ENCODE peak calls at places on chromosome 14, in four cellular contexts. A is GM19239; C is T-helper 2 cell; K is stimulated activated effector memory CD8-positive, alpha-beta T cell treated with anti-CD3 and anti-CD28 coated beads, Interleukin-12 subunit alpha, Interleukin-12 subunit beta, amount 100 ng/mL, for 72 hours. S is an unnamed sample.

GRCh38 chr14:79502751-79503148 is 708.6 kb downstream of the DIO2 start:
- DNase-seq in C (no peak), A (no peak), K (no peak), S (no peak)

GRCh38 chr14:105365681-105366080 is 32.7 kb upstream of the TEX22 start:
- DNase-seq in K (no peak), A (no peak), C (no peak), S (no peak)

GRCh38 chr14:25537846-25538455 is 488.0 kb upstream of the STXBP6 start:
- DNase-seq in K (no peak), A (no peak), C (no peak), S (no peak)

GRCh38 chr14:104201063-104201462 is 62.7 kb downstream of the KIF26A start:
- DNase-seq in C (no peak), A (no peak), K (no peak), S (no peak)

GRCh38 chr14:74348735-74349463 is 628 bp downstream of the VRTN start:
- DNase-seq in K (no peak), A (no peak), C (no peak), S (no peak)

GRCh38 chr14:104643306-104643705 is 38.7 kb upstream of the TMEM179 start:
- DNase-seq in C (no peak), K (no peak), A (no peak), S (no peak)

GRCh38 chr14:100239200-100239839 is 376 bp downstream of the YY1 start:
- DNase-seq in C (peak), K (peak), A (no peak), S (no peak)

GRCh38 chr14:65206448-65207096 is 104.3 kb upstream of the MAX start:
- DNase-seq in C (no peak), A (peak), K (peak), S (peak)

GRCh38 chr14:57976701-57977100 is 110.8 kb upstream of the SLC35F4 start:
- DNase-seq in K (no peak), A (no peak), C (no peak), S (no peak)

GRCh38 chr14:54836231-54836630 is 66.4 kb downstream of the GCH1 start:
- DNase-seq in A (no peak), C (no peak), K (no peak), S (no peak)

GRCh38 chr14:50082784-50083466 is 33.4 kb downstream of the VCPKMT start:
- DNase-seq in A (peak), C (peak), K (peak), S (peak)

GRCh38 chr14:104358528-104359300 is 220.3 kb downstream of the KIF26A start:
- DNase-seq in C (no peak), K (no peak), A (no peak), S (no peak)

GRCh38 chr14:79487632-79488031 is 723.7 kb downstream of the DIO2 start:
- DNase-seq in C (no peak), A (no peak), K (no peak), S (no peak)

GRCh38 chr14:74661726-74662450 is 49.9 kb upstream of the LTBP2 start:
- DNase-seq in A (no peak), C (no peak), K (no peak), S (no peak)

GRCh38 chr14:93619176-93619793 is 169.0 kb downstream of the PRIMA1 start:
- DNase-seq in A (peak), C (no peak), K (no peak), S (peak)

GRCh38 chr14:22563987-22564386 is 25.0 kb downstream of the DAD1 start:
- DNase-seq in K (no peak), C (no peak), A (no peak), S (no peak)

GRCh38 chr14:29222671-29223268 is 456.2 kb downstream of the FOXG1 start:
- DNase-seq in K (no peak), C (no peak), A (no peak), S (no peak)

GRCh38 chr14:76765461-76765931 is 4.2 kb downstream of the VASH1 start:
- DNase-seq in K (no peak), A (no peak), C (no peak), S (no peak)

GRCh38 chr14:88002421-88002820 is 2.5 kb upstream of the GPR65 start:
- DNase-seq in K (no peak), C (no peak), A (no peak), S (no peak)